ENCODE peak calls at places on chromosomes 11 and 22, in ten cellular contexts. T is H54, C is heart left ventricle, A is tibial nerve, E is ovary, B is prostate gland, D is IMR-90, G is body of pancreas, N is breast epithelium, S is right lobe of liver. U is an unnamed sample.

GRCh38 chr22:46063861-46064235 is 86.5 kb upstream of the PPARA start:
- DNase-seq in T (no peak), C (no peak), A (peak; percentile 27), E (peak; percentile 50), B (peak; percentile 61), D (no peak), G (peak; percentile 73), N (peak; percentile 49), S (no peak), U (no peak)

GRCh38 chr11:6703247-6704063 is 20.3 kb upstream of the MRPL17 start:
- DNase-seq in T (peak; percentile 34), C (peak; percentile 61), A (no peak), E (no peak), B (peak; percentile 48), D (peak; percentile 57), G (peak; percentile 65), N (no peak), S (peak; percentile 70), U (no peak)

GRCh38 chr11:56577621-56578020 is at the start of gene OR5M10:
- DNase-seq in T (no peak), C (no peak), A (no peak), E (no peak), B (no peak), D (no peak), G (no peak), N (no peak), S (no peak), U (no peak)

GRCh38 chr22:45683248-45683647 is 11.6 kb downstream of the ATXN10 start:
- DNase-seq in T (no peak), C (no peak), A (no peak), E (no peak), B (no peak), D (no peak), G (no peak), N (no peak), S (no peak), U (no peak)

GRCh38 chr11:57792060-57792541 is 30.5 kb downstream of the CTNND1 start:
- DNase-seq in T (no peak), C (peak; percentile 43), A (peak; percentile 61), E (no peak), B (peak; percentile 39), D (peak; percentile 53), G (peak; percentile 58), N (no peak), S (peak; percentile 63), U (peak; percentile 54)

GRCh38 chr11:114256176-114256897 is 39.9 kb upstream of the NNMT start:
- DNase-seq in T (no peak), C (no peak), A (no peak), E (no peak), B (no peak), D (no peak), G (no peak), N (no peak), S (peak; percentile 40), U (no peak)

GRCh38 chr11:104327864-104328513 is 164.0 kb upstream of the PDGFD start:
- DNase-seq in T (no peak), C (no peak), A (no peak), E (no peak), B (no peak), D (peak; percentile 2), G (no peak), N (no peak), S (no peak), U (no peak)

GRCh38 chr11:14669958-14670357 is 26.4 kb downstream of the PDE3B start:
- DNase-seq in T (no peak), C (no peak), A (no peak), E (no peak), B (no peak), D (no peak), G (no peak), N (no peak), S (no peak), U (no peak)

GRCh38 chr11:33476945-33477584 is 219.9 kb downstream of the HIPK3 start:
- DNase-seq in T (no peak), C (no peak), A (no peak), E (no peak), B (no peak), D (peak; percentile 50), G (no peak), N (no peak), S (no peak), U (no peak)

GRCh38 chr11:32891657-32892354 is 805 bp upstream of the QSER1 start:
- DNase-seq in T (no peak), C (no peak), A (no peak), E (no peak), B (no peak), D (no peak), G (peak; percentile 27), N (no peak), S (no peak), U (no peak)

GRCh38 chr11:862704-863388 is 20.2 kb downstream of the TSPAN4 start:
- DNase-seq in T (no peak), C (no peak), A (no peak), E (no peak), B (no peak), D (no peak), G (no peak), N (no peak), S (no peak), U (no peak)

GRCh38 chr11:27861706-27862430 is 161.6 kb upstream of the BDNF start:
- DNase-seq in T (peak; percentile 35), C (no peak), A (no peak), E (no peak), B (no peak), D (peak; percentile 95), G (no peak), N (no peak), S (no peak), U (no peak)

GRCh38 chr11:93623938-93624337 is 37.5 kb upstream of the CEP295 start:
- DNase-seq in T (no peak), C (no peak), A (no peak), E (no peak), B (no peak), D (no peak), G (no peak), N (no peak), S (no peak), U (no peak)

GRCh38 chr22:27573280-27573711 is 228.3 kb downstream of the MN1 start:
- DNase-seq in T (no peak), C (no peak), A (no peak), E (no peak), B (no peak), D (no peak), G (no peak), N (no peak), S (no peak), U (no peak)

GRCh38 chr11:8722156-8722555 is 39.6 kb downstream of the RPL27A start:
- DNase-seq in T (no peak), C (no peak), A (no peak), E (peak; percentile 64), B (no peak), D (peak; percentile 56), G (no peak), N (no peak), S (no peak), U (no peak)

GRCh38 chr11:73416711-73417265 is 40.6 kb downstream of the RELT start:
- DNase-seq in T (no peak), C (no peak), A (no peak), E (no peak), B (no peak), D (peak; percentile 39), G (no peak), N (no peak), S (no peak), U (no peak)

GRCh38 chr11:40328890-40329617 is 1130.4 kb downstream of the LRRC4C start:
- DNase-seq in T (peak; percentile 52), C (peak; percentile 35), A (no peak), E (no peak), B (peak; percentile 4), D (peak; percentile 100), G (peak; percentile 60), N (peak; percentile 59), S (peak; percentile 47), U (no peak)

GRCh38 chr11:75677275-75677674 is 8.4 kb upstream of the MAP6 start:
- DNase-seq in T (no peak), C (no peak), A (no peak), E (no peak), B (no peak), D (no peak), G (no peak), N (no peak), S (no peak), U (no peak)

GRCh38 chr22:28398987-28399386 is 280.7 kb downstream of the TTC28 start:
- DNase-seq in T (no peak), C (no peak), A (no peak), E (no peak), B (no peak), D (peak; percentile 28), G (no peak), N (no peak), S (no peak), U (no peak)

GRCh38 chr11:75436806-75437205 is 3.8 kb upstream of the KLHL35 start:
- DNase-seq in T (no peak), C (no peak), A (no peak), E (no peak), B (no peak), D (no peak), G (no peak), N (no peak), S (no peak), U (no peak)

GRCh38 chr11:91100432-91100831 is 877.6 kb upstream of the CHORDC1 start:
- DNase-seq in T (no peak), C (no peak), A (no peak), E (no peak), B (no peak), D (peak; percentile 55), G (no peak), N (no peak), S (no peak), U (no peak)

GRCh38 chr11:64284048-64284961 is at the start of gene BAD:
- DNase-seq in T (peak; percentile 98), C (peak; percentile 96), A (peak; percentile 91), E (peak; percentile 96), B (peak; percentile 97), D (peak; percentile 85), G (peak; percentile 98), N (peak; percentile 96), S (peak; percentile 98), U (peak; percentile 100)
- TF ChIP-seq POLR2A in T (peak; percentile 51), C (no peak), A (peak; percentile 65), E (peak; percentile 69), B (peak; percentile 74), D (peak; percentile 59), G (peak; percentile 28), N (peak; percentile 12), S (peak; percentile 36), U (no peak)

GRCh38 chr11:63613517-63614135 is 607 bp downstream of the PLAAT3 start:
- DNase-seq in T (peak; percentile 35), C (peak; percentile 61), A (peak; percentile 40), E (peak; percentile 75), B (no peak), D (no peak), G (peak; percentile 69), N (peak; percentile 63), S (peak; percentile 62), U (peak; percentile 44)
- TF ChIP-seq POLR2A in T (no peak), C (no peak), A (no peak), E (no peak), B (no peak), D (no peak), G (no peak), N (peak; percentile 28), S (no peak), U (no peak)

GRCh38 chr22:36298118-36298517 is 45.2 kb downstream of the APOL1 start:
- DNase-seq in T (no peak), C (no peak), A (no peak), E (no peak), B (no peak), D (no peak), G (no peak), N (no peak), S (no peak), U (no peak)
- TF ChIP-seq POLR2A in T (no peak), C (no peak), A (no peak), E (no peak), B (no peak), D (no peak), G (no peak), N (no peak), S (no peak), U (no peak)

GRCh38 chr11:118870396-118871343 is 13.0 kb upstream of the CXCR5 start:
- DNase-seq in T (no peak), C (peak; percentile 35), A (peak; percentile 46), E (no peak), B (peak; percentile 41), D (peak; percentile 13), G (peak; percentile 48), N (peak; percentile 70), S (peak; percentile 87), U (no peak)
- TF ChIP-seq POLR2A in T (no peak), C (no peak), A (peak; percentile 28), E (no peak), B (no peak), D (no peak), G (no peak), N (no peak), S (no peak), U (no peak)

U was measured in GM12891.